ENCODE peak calls at places on chromosomes 2 and 18, in seven cellular contexts. One of them, this sample, is unnamed.
A peak's percentile ranks its signal among the peaks of the same experiment; 100 is the strongest.

GRCh38 chr2:223238301-223238700 is 186.3 kb downstream of the KCNE4 start:
- DNase-seq in GM12892: no peak
- DNase-seq in NCI-H2081: no peak
- DNase-seq in ascending aorta: no peak
- DNase-seq in epithelial cell of esophagus: no peak
- DNase-seq in uterus: no peak
- DNase-seq in GM12865: no peak
- DNase-seq in this sample: no peak

GRCh38 chr2:109482371-109482841 is 131.4 kb downstream of the SEPTIN10 start:
- DNase-seq in GM12892: no peak
- DNase-seq in NCI-H2081: no peak
- DNase-seq in ascending aorta: no peak
- DNase-seq in epithelial cell of esophagus: no peak
- DNase-seq in uterus: no peak
- DNase-seq in GM12865: no peak
- DNase-seq in this sample: no peak

GRCh38 chr2:197828464-197829135 is 24.2 kb downstream of the PLCL1 start:
- DNase-seq in GM12892: no peak
- DNase-seq in NCI-H2081: no peak
- DNase-seq in ascending aorta: no peak
- DNase-seq in epithelial cell of esophagus: peak; percentile 13
- DNase-seq in uterus: no peak
- DNase-seq in GM12865: no peak
- DNase-seq in this sample: no peak

GRCh38 chr2:129922571-129923264 is 56.7 kb upstream of the RAB6C start:
- DNase-seq in GM12892: no peak
- DNase-seq in NCI-H2081: peak; percentile 17
- DNase-seq in ascending aorta: no peak
- DNase-seq in epithelial cell of esophagus: no peak
- DNase-seq in uterus: no peak
- DNase-seq in GM12865: no peak
- DNase-seq in this sample: no peak

GRCh38 chr2:176157499-176158305 is 595 bp downstream of the HOXD3 start:
- DNase-seq in GM12892: no peak
- DNase-seq in NCI-H2081: peak; percentile 82
- DNase-seq in ascending aorta: no peak
- DNase-seq in epithelial cell of esophagus: no peak
- DNase-seq in uterus: no peak
- DNase-seq in GM12865: no peak
- DNase-seq in this sample: no peak

GRCh38 chr18:26617151-26617554 is 68.8 kb upstream of the KCTD1 start:
- DNase-seq in GM12892: no peak
- DNase-seq in NCI-H2081: no peak
- DNase-seq in ascending aorta: no peak
- DNase-seq in epithelial cell of esophagus: peak; percentile 97
- DNase-seq in uterus: no peak
- DNase-seq in GM12865: no peak
- DNase-seq in this sample: no peak

GRCh38 chr2:1887915-1888314 is 143.6 kb upstream of the PXDN start:
- DNase-seq in GM12892: no peak
- DNase-seq in NCI-H2081: no peak
- DNase-seq in ascending aorta: no peak
- DNase-seq in epithelial cell of esophagus: no peak
- DNase-seq in uterus: no peak
- DNase-seq in GM12865: no peak
- DNase-seq in this sample: no peak

GRCh38 chr2:128435576-128436497 is 117.2 kb upstream of the HS6ST1 start:
- DNase-seq in GM12892: no peak
- DNase-seq in NCI-H2081: no peak
- DNase-seq in ascending aorta: peak; percentile 54
- DNase-seq in epithelial cell of esophagus: no peak
- DNase-seq in uterus: peak; percentile 5
- DNase-seq in GM12865: no peak
- DNase-seq in this sample: no peak

GRCh38 chr18:56447972-56448371 is 190.4 kb downstream of the TXNL1 start:
- DNase-seq in GM12892: no peak
- DNase-seq in NCI-H2081: no peak
- DNase-seq in ascending aorta: no peak
- DNase-seq in epithelial cell of esophagus: no peak
- DNase-seq in uterus: no peak
- DNase-seq in GM12865: no peak
- DNase-seq in this sample: no peak

GRCh38 chr2:170587937-170588336 is 127.2 kb upstream of the SP5 start:
- DNase-seq in GM12892: no peak
- DNase-seq in NCI-H2081: no peak
- DNase-seq in ascending aorta: no peak
- DNase-seq in epithelial cell of esophagus: peak; percentile 50
- DNase-seq in uterus: no peak
- DNase-seq in GM12865: no peak
- DNase-seq in this sample: no peak

GRCh38 chr18:74609535-74609934 is 11.9 kb downstream of the ZNF407 start:
- DNase-seq in GM12892: no peak
- DNase-seq in NCI-H2081: no peak
- DNase-seq in ascending aorta: no peak
- DNase-seq in epithelial cell of esophagus: peak; percentile 48
- DNase-seq in uterus: no peak
- DNase-seq in GM12865: no peak
- DNase-seq in this sample: no peak

GRCh38 chr2:217950401-217950871 is 52.4 kb downstream of the TNS1 start:
- DNase-seq in GM12892: no peak
- DNase-seq in NCI-H2081: no peak
- DNase-seq in ascending aorta: peak; percentile 73
- DNase-seq in epithelial cell of esophagus: no peak
- DNase-seq in uterus: no peak
- DNase-seq in GM12865: no peak
- DNase-seq in this sample: no peak

GRCh38 chr18:42480521-42480920 is 525.5 kb downstream of the PIK3C3 start:
- DNase-seq in GM12892: no peak
- DNase-seq in NCI-H2081: no peak
- DNase-seq in ascending aorta: no peak
- DNase-seq in epithelial cell of esophagus: no peak
- DNase-seq in uterus: no peak
- DNase-seq in GM12865: no peak
- DNase-seq in this sample: no peak

This sample was measured in GM06990.